ENCODE peak calls at places on chromosomes 6 and 20, in four cellular contexts. One of them, this sample, is unnamed.

GRCh38 chr20:44328428-44328827 is 8.4 kb upstream of the R3HDML start:
- DNase-seq in GM12878: no peak
- DNase-seq in K562: no peak
- DNase-seq in A549: no peak
- DNase-seq in this sample: no peak

GRCh38 chr20:6769953-6770831 is 2.7 kb downstream of the BMP2 start:
- DNase-seq in K562: no peak
- DNase-seq in A549: no peak
- DNase-seq in GM12878: no peak
- DNase-seq in this sample: no peak

GRCh38 chr6:167731731-167732422 is 94.8 kb upstream of the AFDN start:
- DNase-seq in GM12878: no peak
- DNase-seq in A549: no peak
- DNase-seq in K562: no peak
- DNase-seq in this sample: no peak

GRCh38 chr6:98831057-98832031 is 3.0 kb upstream of the POU3F2 start:
- DNase-seq in GM12878: no peak
- DNase-seq in K562: no peak
- DNase-seq in A549: no peak
- DNase-seq in this sample: no peak

GRCh38 chr6:110270166-110270565 is 88.0 kb downstream of the METTL24 start:
- DNase-seq in GM12878: no peak
- DNase-seq in A549: no peak
- DNase-seq in K562: no peak
- DNase-seq in this sample: peak; percentile 1

GRCh38 chr6:160054271-160054670 is 67.3 kb upstream of the SLC22A1 start:
- DNase-seq in K562: no peak
- DNase-seq in A549: no peak
- DNase-seq in GM12878: no peak
- DNase-seq in this sample: no peak

GRCh38 chr20:16749573-16749972 is 1.4 kb downstream of the OTOR start:
- DNase-seq in K562: peak; percentile 13
- DNase-seq in A549: no peak
- DNase-seq in GM12878: no peak
- DNase-seq in this sample: no peak

GRCh38 chr6:8578006-8578405 is 142.7 kb upstream of the SLC35B3 start:
- DNase-seq in K562: no peak
- DNase-seq in GM12878: no peak
- DNase-seq in A549: no peak
- DNase-seq in this sample: no peak

GRCh38 chr20:46631212-46631869 is 19.9 kb downstream of the SLC13A3 start:
- DNase-seq in A549: peak; percentile 17
- DNase-seq in K562: no peak
- DNase-seq in GM12878: no peak
- DNase-seq in this sample: peak; percentile 15

GRCh38 chr20:62523473-62524203 is 47.8 kb upstream of the GATA5 start:
- DNase-seq in A549: no peak
- DNase-seq in K562: peak; percentile 99
- DNase-seq in GM12878: no peak
- DNase-seq in this sample: no peak

GRCh38 chr6:142187209-142187608 is 40.1 kb downstream of the VTA1 start:
- DNase-seq in GM12878: no peak
- DNase-seq in A549: peak; percentile 24
- DNase-seq in K562: no peak
- DNase-seq in this sample: peak; percentile 77

GRCh38 chr6:170075659-170076223 is 215.1 kb downstream of the DLL1 start:
- DNase-seq in GM12878: no peak
- DNase-seq in K562: no peak
- DNase-seq in A549: no peak
- DNase-seq in this sample: no peak

GRCh38 chr6:152943260-152943897 is 39.5 kb downstream of the FBXO5 start:
- DNase-seq in GM12878: no peak
- DNase-seq in A549: no peak
- DNase-seq in K562: no peak
- DNase-seq in this sample: no peak

GRCh38 chr20:25248501-25249172 is 752 bp downstream of the PYGB start:
- DNase-seq in K562: peak; percentile 53
- DNase-seq in GM12878: no peak
- DNase-seq in A549: no peak
- DNase-seq in this sample: peak; percentile 37

GRCh38 chr6:99195986-99196655 is 153.4 kb downstream of the FAXC start:
- DNase-seq in K562: no peak
- DNase-seq in GM12878: no peak
- DNase-seq in A549: no peak
- DNase-seq in this sample: no peak

GRCh38 chr6:35300848-35301247 is 3.2 kb downstream of the DEF6 start:
- DNase-seq in K562: no peak
- DNase-seq in A549: no peak
- DNase-seq in GM12878: no peak
- DNase-seq in this sample: no peak

GRCh38 chr20:30606990-30607389 is 650.5 kb upstream of the DEFB115 start:
- DNase-seq in K562: no peak
- DNase-seq in GM12878: no peak
- DNase-seq in A549: no peak
- DNase-seq in this sample: no peak

GRCh38 chr6:12603711-12604049 is 112.9 kb upstream of the PHACTR1 start:
- DNase-seq in K562: no peak
- DNase-seq in A549: no peak
- DNase-seq in GM12878: no peak
- DNase-seq in this sample: no peak

DNA sequence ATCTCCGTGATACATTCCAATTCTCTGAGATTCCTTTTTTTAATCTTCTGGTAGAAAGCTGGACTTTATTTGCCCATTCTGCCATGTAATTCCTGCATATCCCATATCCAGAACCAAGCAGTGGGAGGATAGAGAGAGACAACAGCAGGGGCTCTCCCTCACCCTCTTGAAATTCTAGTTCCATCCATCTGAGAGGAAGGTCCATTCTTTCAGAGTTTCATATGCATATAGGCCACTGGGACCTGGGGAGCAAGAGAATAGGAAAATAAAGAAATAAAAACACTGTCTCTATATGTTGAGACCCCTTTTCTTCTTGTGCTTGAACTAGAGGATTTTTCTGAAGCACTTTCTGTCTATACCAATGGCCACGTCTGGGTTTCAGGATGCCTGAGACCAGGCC is 147.9 kb upstream of the STMND1 start:
- DNase-seq in K562: no peak
- DNase-seq in A549: no peak
- DNase-seq in GM12878: no peak
- DNase-seq in this sample: no peak
- TF ChIP-seq ELK1 in K562: no peak
- TF ChIP-seq ELK1 in A549: no peak
- TF ChIP-seq ELK1 in GM12878: no peak
- TF ChIP-seq ELK1 in this sample: no peak

GRCh38 chr6:134379086-134379485 is 61.2 kb upstream of the SGK1 start:
- DNase-seq in K562: no peak
- DNase-seq in GM12878: peak; percentile 72
- DNase-seq in A549: no peak
- DNase-seq in this sample: no peak
- TF ChIP-seq ELK1 in K562: no peak
- TF ChIP-seq ELK1 in GM12878: no peak
- TF ChIP-seq ELK1 in A549: no peak
- TF ChIP-seq ELK1 in this sample: no peak

GRCh38 chr6:23654745-23655144 is 471.3 kb upstream of the NRSN1 start:
- DNase-seq in K562: no peak
- DNase-seq in GM12878: no peak
- DNase-seq in A549: peak; percentile 22
- DNase-seq in this sample: no peak

GRCh38 chr6:23659125-23659524 is 466.9 kb upstream of the NRSN1 start:
- DNase-seq in K562: no peak
- DNase-seq in A549: peak; percentile 1
- DNase-seq in GM12878: no peak
- DNase-seq in this sample: peak; percentile 6

GRCh38 chr6:23656257-23656731 is 469.7 kb upstream of the NRSN1 start:
- DNase-seq in A549: no peak
- DNase-seq in K562: no peak
- DNase-seq in GM12878: no peak
- DNase-seq in this sample: no peak

GRCh38 chr6:23655502-23655901 is 470.5 kb upstream of the NRSN1 start:
- DNase-seq in A549: no peak
- DNase-seq in K562: no peak
- DNase-seq in GM12878: no peak
- DNase-seq in this sample: no peak

GRCh38 chr6:23656826-23657225 is 469.2 kb upstream of the NRSN1 start:
- DNase-seq in K562: no peak
- DNase-seq in GM12878: no peak
- DNase-seq in A549: no peak
- DNase-seq in this sample: no peak
- TF ChIP-seq ELK1 in K562: no peak
- TF ChIP-seq ELK1 in GM12878: no peak
- TF ChIP-seq ELK1 in A549: no peak
- TF ChIP-seq ELK1 in this sample: no peak

DNA sequence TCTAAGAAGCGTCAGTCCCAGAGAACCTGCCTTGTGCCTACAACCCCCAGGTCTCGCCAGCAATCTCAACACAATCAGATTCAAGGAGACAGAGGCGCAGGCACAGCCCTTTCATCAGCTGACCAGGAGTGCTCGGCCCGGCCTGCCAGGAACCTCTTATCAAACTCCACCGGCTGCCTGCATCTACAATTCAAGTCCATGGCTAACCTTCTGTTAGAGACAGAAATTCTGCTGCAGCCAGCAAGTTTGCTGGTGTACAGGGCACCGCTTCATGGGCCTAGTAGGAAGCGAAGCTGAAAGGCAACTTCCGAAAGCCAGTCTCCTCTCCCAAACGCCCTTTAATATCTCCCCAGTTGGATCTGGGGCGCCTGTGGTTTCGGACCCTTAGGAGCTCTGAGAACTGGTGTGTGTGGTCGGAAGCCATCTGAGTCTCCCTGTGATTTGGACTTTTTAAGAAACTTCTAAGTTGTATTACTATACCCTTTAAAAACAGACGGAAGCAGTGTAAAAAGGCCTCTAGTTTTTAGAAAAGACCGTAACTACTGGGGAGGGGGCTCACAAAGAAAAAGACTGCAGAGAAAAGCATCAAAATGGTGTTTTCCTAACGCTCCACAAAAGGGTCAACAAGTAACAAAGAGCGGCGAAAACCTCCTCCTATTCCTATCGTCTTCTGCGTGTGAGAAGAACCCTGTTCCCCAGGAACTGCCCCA is 1.7 kb downstream of the EZR start:
- DNase-seq in GM12878: no peak
- DNase-seq in K562: peak; percentile 75
- DNase-seq in A549: peak; percentile 46
- DNase-seq in this sample: peak; percentile 48
- TF ChIP-seq ELK1 in GM12878: no peak
- TF ChIP-seq ELK1 in K562: no peak
- TF ChIP-seq ELK1 in A549: no peak
- TF ChIP-seq ELK1 in this sample: no peak

GRCh38 chr6:155635416-155635815 is 179.8 kb upstream of the NOX3 start:
- DNase-seq in GM12878: no peak
- DNase-seq in K562: no peak
- DNase-seq in A549: no peak
- DNase-seq in this sample: no peak

GRCh38 chr6:155630085-155630484 is 174.4 kb upstream of the NOX3 start:
- DNase-seq in A549: no peak
- DNase-seq in K562: no peak
- DNase-seq in GM12878: no peak
- DNase-seq in this sample: peak; percentile 42

GRCh38 chr6:155628315-155628714 is 172.7 kb upstream of the NOX3 start:
- DNase-seq in A549: no peak
- DNase-seq in GM12878: peak; percentile 8
- DNase-seq in K562: no peak
- DNase-seq in this sample: no peak

DNA sequence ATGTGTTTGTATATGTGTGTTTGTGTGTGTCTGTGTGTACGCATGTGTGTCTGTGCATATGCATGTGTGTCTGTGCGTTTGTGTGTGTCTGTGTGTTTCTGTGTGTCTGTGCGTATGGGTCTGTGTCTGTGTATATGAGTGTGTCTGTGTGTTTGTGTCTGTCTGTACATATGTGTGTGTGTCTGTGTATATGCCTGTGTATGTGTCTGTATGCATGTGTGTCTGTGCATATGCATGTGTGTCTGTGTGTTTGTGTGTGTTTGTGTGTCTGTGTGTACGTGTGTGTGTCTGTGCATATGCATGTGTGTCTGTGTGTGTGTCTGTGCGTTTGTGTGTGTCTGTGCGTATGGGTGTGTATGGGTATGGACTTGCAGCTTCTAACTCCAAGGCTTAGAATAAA is 174.0 kb upstream of the NOX3 start:
- DNase-seq in A549: no peak
- DNase-seq in GM12878: no peak
- DNase-seq in K562: no peak
- DNase-seq in this sample: no peak
- TF ChIP-seq ELK1 in A549: no peak
- TF ChIP-seq ELK1 in GM12878: no peak
- TF ChIP-seq ELK1 in K562: no peak
- TF ChIP-seq ELK1 in this sample: no peak

GRCh38 chr20:60857708-60858107 is 394.4 kb upstream of the CDH4 start:
- DNase-seq in K562: no peak
- DNase-seq in A549: peak; percentile 9
- DNase-seq in GM12878: no peak
- DNase-seq in this sample: peak; percentile 43

DNA sequence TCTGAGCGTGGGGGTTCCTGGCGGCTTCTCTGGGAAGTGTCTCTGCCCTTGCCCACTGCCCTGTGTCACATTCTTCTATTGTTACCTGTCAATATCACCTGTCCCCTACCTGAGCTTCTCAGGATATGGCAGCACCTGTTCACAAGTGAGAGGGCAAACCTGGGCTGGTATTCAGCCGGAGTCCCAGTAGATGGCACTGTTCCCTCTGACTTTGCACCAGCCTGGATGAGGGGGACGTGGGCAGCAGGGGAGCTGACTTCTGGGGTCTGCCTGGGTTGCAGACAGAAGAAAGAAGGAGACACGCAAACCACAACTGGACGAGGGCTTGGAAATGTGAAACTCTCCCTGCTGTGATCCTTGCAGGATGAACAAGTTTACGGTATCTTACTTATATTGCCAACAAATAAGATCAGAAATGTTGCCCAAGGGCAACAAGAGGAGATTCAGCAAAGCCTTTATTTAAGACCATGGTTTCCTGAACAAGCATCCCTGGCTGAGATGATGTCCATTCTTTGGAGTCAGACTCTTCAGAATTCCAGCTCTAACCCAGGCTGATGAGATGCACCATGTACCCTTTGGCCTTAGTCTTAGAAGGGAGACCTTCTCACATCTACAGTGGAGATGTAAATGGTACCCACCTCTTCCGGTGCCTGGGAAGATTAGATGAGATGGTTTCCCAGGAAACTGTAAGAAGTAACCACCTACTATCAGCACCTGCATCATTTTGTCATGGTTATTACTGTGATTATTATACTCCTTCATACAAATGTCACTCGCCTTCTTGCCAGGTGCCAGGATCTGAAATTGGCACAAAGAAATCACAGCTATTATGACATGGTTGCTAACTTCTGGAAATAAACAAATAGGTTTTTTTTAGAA is 400.0 kb upstream of the CDH4 start:
- DNase-seq in A549: peak; percentile 18
- DNase-seq in GM12878: no peak
- DNase-seq in K562: no peak
- DNase-seq in this sample: no peak
- TF ChIP-seq ELK1 in A549: no peak
- TF ChIP-seq ELK1 in GM12878: no peak
- TF ChIP-seq ELK1 in K562: no peak
- TF ChIP-seq ELK1 in this sample: no peak

DNA sequence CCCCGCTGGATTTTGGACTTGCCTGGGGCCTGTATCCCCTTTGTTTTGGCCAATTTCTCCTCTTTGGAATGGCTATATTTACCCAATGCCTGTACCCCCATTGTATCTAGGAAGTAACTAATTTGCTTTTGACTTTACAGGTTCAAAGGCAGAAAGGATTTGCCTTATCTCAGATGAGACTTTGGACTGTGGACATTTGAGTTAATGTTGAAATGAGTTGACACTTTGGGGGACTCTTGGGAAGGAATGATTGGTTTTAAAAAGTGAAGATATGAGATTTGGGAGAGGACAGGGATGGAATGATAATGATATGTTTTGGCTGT is 1220.3 kb upstream of the CITED2 start:
- DNase-seq in K562: no peak
- DNase-seq in GM12878: no peak
- DNase-seq in A549: no peak
- DNase-seq in this sample: no peak
- TF ChIP-seq ELK1 in K562: no peak
- TF ChIP-seq ELK1 in GM12878: no peak
- TF ChIP-seq ELK1 in A549: no peak
- TF ChIP-seq ELK1 in this sample: no peak